ENCODE peak calls at places on chromosomes 16 and 17, in four cellular contexts. V, T, O and Z are unnamed samples.

GRCh38 chr17:1043601-1044251 is 46.8 kb downstream of the TIMM22 start:
- DNase-seq in V (no peak), T (no peak), O (no peak), Z (no peak)

GRCh38 chr16:66300501-66300900 is 66.0 kb upstream of the CDH5 start:
- DNase-seq in V (no peak), T (no peak), O (no peak), Z (no peak)

GRCh38 chr16:67147437-67148140 is 3.2 kb downstream of the B3GNT9 start:
- DNase-seq in V (no peak), T (no peak), O (no peak), Z (no peak)

GRCh38 chr16:56614549-56614991 is 6.2 kb downstream of the MT2A start:
- DNase-seq in V (no peak), T (no peak), O (no peak), Z (no peak)

GRCh38 chr17:14298221-14298994 is 2.5 kb upstream of the HS3ST3B1 start:
- DNase-seq in V (no peak), T (no peak), O (no peak), Z (no peak)

GRCh38 chr17:36592711-36593321 is 1.1 kb downstream of the DHRS11 start:
- DNase-seq in V (no peak), T (no peak), O (no peak), Z (no peak)

GRCh38 chr16:5490499-5490898 is 392.9 kb upstream of the EEF2KMT start:
- DNase-seq in V (peak), T (no peak), O (peak), Z (no peak)

GRCh38 chr16:84774810-84775209 is 45.0 kb upstream of the CRISPLD2 start:
- DNase-seq in V (no peak), T (no peak), O (no peak), Z (peak)

GRCh38 chr17:79844869-79845600 is 5.8 kb upstream of the CBX4 start:
- DNase-seq in V (peak), T (no peak), O (peak), Z (no peak)

GRCh38 chr17:76866774-76867577 is 1.2 kb upstream of the MGAT5B start:
- DNase-seq in V (no peak), T (no peak), O (no peak), Z (no peak)

GRCh38 chr17:13120864-13121263 is 103.0 kb upstream of the ELAC2 start:
- DNase-seq in V (no peak), T (no peak), O (no peak), Z (no peak)

GRCh38 chr16:11354733-11355574 is 9.7 kb downstream of the RMI2 start:
- DNase-seq in V (peak), T (peak), O (no peak), Z (no peak)